ENCODE peak calls at places on chromosomes 13 and 19, in five cellular contexts. N, Q, R, I and T are unnamed samples.

GRCh38 chr13:45851171-45851889 is at the start of gene SIAH3:
- DNase-seq in N (no peak), Q (no peak), R (no peak), I (peak; percentile 63), T (no peak)

GRCh38 chr13:43572601-43573360 is 214.0 kb downstream of the ENOX1 start:
- DNase-seq in N (no peak), Q (no peak), R (no peak), I (no peak), T (no peak)

GRCh38 chr19:48117515-48118330 is 7.1 kb upstream of the PLA2G4C start:
- DNase-seq in N (no peak), Q (no peak), R (no peak), I (no peak), T (no peak)

GRCh38 chr19:37931941-37932655 is 25.1 kb downstream of the SIPA1L3 start:
- DNase-seq in N (no peak), Q (no peak), R (peak; percentile 35), I (peak; percentile 78), T (peak; percentile 47)

GRCh38 chr19:48963371-48964204 is 1.5 kb upstream of the FTL start:
- DNase-seq in N (no peak), Q (peak; percentile 94), R (peak; percentile 69), I (peak; percentile 88), T (peak; percentile 72)

GRCh38 chr19:13978721-13979191 is 26.4 kb downstream of the DCAF15 start:
- DNase-seq in N (no peak), Q (no peak), R (no peak), I (no peak), T (no peak)

GRCh38 chr19:12194827-12195500 is 32.1 kb downstream of the ZNF136 start:
- DNase-seq in N (no peak), Q (no peak), R (no peak), I (no peak), T (no peak)

GRCh38 chr19:377801-378581 is 31.0 kb downstream of the C2CD4C start:
- DNase-seq in N (no peak), Q (no peak), R (no peak), I (no peak), T (no peak)

GRCh38 chr19:32296694-32297093 is 48.7 kb upstream of the ZNF507 start:
- DNase-seq in N (no peak), Q (no peak), R (no peak), I (no peak), T (no peak)

GRCh38 chr13:27632648-27633047 is 11.0 kb downstream of the POLR1D start:
- DNase-seq in N (no peak), Q (no peak), R (no peak), I (no peak), T (no peak)

GRCh38 chr19:57465680-57466381 is 8.9 kb upstream of the VN1R1 start:
- DNase-seq in N (peak; percentile 12), Q (peak; percentile 59), R (no peak), I (peak; percentile 56), T (no peak)

GRCh38 chr19:54949412-54949811 is 2.1 kb upstream of the NLRP7 start:
- DNase-seq in N (no peak), Q (no peak), R (no peak), I (no peak), T (no peak)

GRCh38 chr19:48418317-48419064 is 25.0 kb downstream of the GRIN2D start:
- DNase-seq in N (no peak), Q (peak; percentile 80), R (no peak), I (no peak), T (no peak)

GRCh38 chr13:113741101-113741731 is 17.8 kb upstream of the TMEM255B start:
- DNase-seq in N (no peak), Q (no peak), R (no peak), I (no peak), T (no peak)

GRCh38 chr13:94433055-94433947 is 46.2 kb downstream of the DCT start:
- DNase-seq in N (no peak), Q (peak; percentile 64), R (no peak), I (peak; percentile 46), T (no peak)

GRCh38 chr19:38850976-38851621 is 1.3 kb upstream of the HNRNPL start:
- DNase-seq in N (no peak), Q (peak; percentile 80), R (no peak), I (peak; percentile 69), T (no peak)

GRCh38 chr13:59409651-59410200 is 754.0 kb downstream of the DIAPH3 start:
- DNase-seq in N (no peak), Q (no peak), R (no peak), I (peak; percentile 49), T (no peak)
- TF ChIP-seq POLR2AphosphoS5 in N (no peak), Q (no peak), R (no peak), I (no peak), T (no peak)

DNA sequence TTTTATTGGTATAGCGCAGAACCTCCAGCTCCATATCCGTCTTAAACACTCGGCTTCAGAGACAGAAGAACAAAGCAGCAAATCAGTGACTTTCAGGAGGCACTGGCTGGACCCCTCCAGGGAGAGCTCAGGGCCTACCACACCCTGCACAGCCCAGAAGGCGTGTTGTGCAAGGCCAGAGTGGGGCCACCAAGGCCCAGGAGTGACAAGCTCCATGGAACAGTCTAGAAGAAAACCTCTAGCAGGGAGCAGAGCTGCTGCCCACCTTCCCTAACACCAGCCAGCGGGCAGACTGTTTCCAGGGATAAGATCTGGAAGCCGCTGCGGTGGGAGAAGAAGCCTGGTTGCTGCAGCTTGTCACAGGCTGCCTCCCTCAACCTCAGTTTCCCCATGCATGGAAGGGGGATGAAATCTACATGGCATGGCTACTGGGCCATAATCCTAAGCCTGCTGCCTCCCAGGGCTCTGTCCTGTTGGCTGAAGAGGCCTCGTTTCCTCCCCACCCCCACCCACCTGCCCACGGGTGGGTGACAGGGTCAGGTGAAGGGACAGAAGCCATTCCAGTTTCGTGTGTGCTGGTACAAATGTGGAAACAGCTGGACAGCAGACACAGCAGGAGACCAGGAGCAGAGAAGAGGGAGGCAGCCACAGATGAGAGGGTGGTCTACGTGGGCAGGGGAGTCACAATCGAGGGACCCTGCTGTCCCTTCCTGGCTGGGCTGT is 57.4 kb downstream of the PEPD start:
- DNase-seq in N (no peak), Q (no peak), R (no peak), I (no peak), T (no peak)
- TF ChIP-seq TAF1 in N (no peak), Q (no peak), R (no peak), I (no peak), T (no peak)

GRCh38 chr13:20633802-20634201 is 66.8 kb downstream of the IFT88 start:
- DNase-seq in N (no peak), Q (no peak), R (no peak), I (no peak), T (no peak)
- TF ChIP-seq POLR2A in N (no peak), Q (no peak), R (no peak), I (no peak), T (no peak)

GRCh38 chr13:41554180-41554579 is 96.8 kb downstream of the RGCC start:
- DNase-seq in N (no peak), Q (no peak), R (no peak), I (no peak), T (no peak)

GRCh38 chr13:41558781-41559560 is 101.6 kb downstream of the RGCC start:
- DNase-seq in N (no peak), Q (no peak), R (no peak), I (no peak), T (no peak)

GRCh38 chr13:41561179-41561578 is 103.8 kb downstream of the RGCC start:
- DNase-seq in N (no peak), Q (no peak), R (no peak), I (no peak), T (no peak)

GRCh38 chr13:41554626-41555386 is 97.5 kb downstream of the RGCC start:
- DNase-seq in N (peak; percentile 48), Q (no peak), R (peak; percentile 60), I (no peak), T (peak; percentile 55)

DNA sequence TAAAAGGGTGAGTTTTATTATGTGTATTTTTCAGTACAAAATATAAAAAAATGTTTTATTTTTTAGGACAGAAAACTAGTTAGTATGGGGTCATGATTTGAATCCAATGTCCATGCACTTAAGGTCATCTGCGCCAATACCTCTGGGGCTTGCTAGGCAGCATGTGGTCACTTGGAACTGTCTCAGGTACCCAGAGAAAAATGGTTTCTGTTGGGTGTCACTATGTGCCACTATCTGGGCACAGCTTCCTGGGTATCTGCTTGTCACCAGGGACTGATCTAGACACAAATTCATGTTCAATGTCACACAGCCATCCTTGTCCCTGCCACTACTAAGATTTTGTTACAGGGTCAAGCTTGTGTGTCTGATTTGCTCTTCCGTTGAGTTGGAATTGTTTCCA is 100.4 kb downstream of the RGCC start:
- DNase-seq in N (no peak), Q (no peak), R (no peak), I (no peak), T (no peak)
- TF ChIP-seq POLR2AphosphoS5 in N (no peak), Q (no peak), R (no peak), I (no peak), T (no peak)

DNA sequence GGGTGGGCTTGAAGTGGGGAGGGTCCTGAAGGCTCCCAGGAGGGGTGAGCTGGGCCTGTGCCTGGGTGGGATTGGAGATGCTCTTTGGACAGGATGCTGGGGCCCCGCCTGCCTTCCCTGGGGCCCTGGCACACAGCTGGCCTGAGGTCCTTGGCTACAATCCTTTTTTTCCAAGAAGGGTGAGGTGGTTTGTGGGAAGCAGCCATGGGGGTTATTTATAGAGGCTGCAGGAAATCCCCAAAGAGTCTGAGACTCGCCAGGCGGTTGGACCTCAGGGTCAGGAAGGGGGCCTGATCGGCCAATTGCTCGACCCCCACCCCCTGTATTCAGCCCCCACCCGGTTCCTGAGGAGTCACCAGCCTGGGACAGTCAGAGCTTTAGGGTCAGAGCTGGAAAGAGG is 10.0 kb downstream of the GTPBP3 start:
- DNase-seq in N (no peak), Q (no peak), R (no peak), I (no peak), T (no peak)
- TF ChIP-seq TAF1 in N (no peak), Q (no peak), R (no peak), I (no peak), T (no peak)